ENCODE peak calls at places on chromosomes 16 and 17, in six cellular contexts. I is neuronal stem cell; L is Caki2; V is small intestine; N is lower lobe of right lung; Y is naive thymus-derived CD8-positive, alpha-beta T cell. F is an unnamed sample.

GRCh38 chr17:614637-615546 is 99.7 kb downstream of the VPS53 start:
- DNase-seq in L (no peak), V (no peak), I (no peak), Y (no peak), N (no peak), F (peak)

GRCh38 chr17:47952181-47953021 is 5.3 kb downstream of the PRR15L start:
- DNase-seq in N (no peak), L (no peak), V (peak), I (no peak), Y (no peak), F (peak)

GRCh38 chr17:10226930-10227695 is 28.7 kb upstream of the GAS7 start:
- DNase-seq in L (no peak), Y (peak), V (peak), N (peak), I (peak), F (peak)

GRCh38 chr17:82316651-82317393 is 586 bp downstream of the CD7 start:
- DNase-seq in Y (no peak), V (no peak), N (no peak), I (no peak), L (no peak), F (no peak)

GRCh38 chr17:56623383-56623782 is 29.9 kb downstream of the NOG start:
- DNase-seq in L (no peak), V (no peak), I (no peak), N (no peak), Y (no peak), F (no peak)

GRCh38 chr17:4938670-4939553 is 934 bp downstream of the SLC25A11 start:
- DNase-seq in I (no peak), N (no peak), V (peak), L (no peak), Y (no peak), F (peak)

GRCh38 chr16:49471038-49471727 is 97.6 kb downstream of the C16orf78 start:
- DNase-seq in I (no peak), Y (no peak), L (no peak), V (no peak), N (no peak), F (no peak)

GRCh38 chr17:12667299-12667958 is 1.7 kb downstream of the MYOCD start:
- DNase-seq in V (peak), L (peak), Y (no peak), I (peak), N (no peak), F (peak)

GRCh38 chr17:57915532-57915931 is 39.7 kb downstream of the CUEDC1 start:
- DNase-seq in Y (no peak), N (no peak), L (no peak), V (no peak), I (no peak), F (no peak)

GRCh38 chr16:54102888-54103866 is 183.4 kb downstream of the IRX3 start:
- DNase-seq in Y (no peak), N (no peak), V (no peak), I (no peak), L (no peak), F (no peak)

GRCh38 chr17:78650093-78650715 is 73.0 kb upstream of the DNAH17 start:
- DNase-seq in V (no peak), I (no peak), N (no peak), L (no peak), Y (no peak), F (no peak)

GRCh38 chr17:78779848-78780247 is 2.2 kb downstream of the CYTH1 start:
- DNase-seq in I (no peak), V (peak), L (no peak), Y (peak), N (no peak), F (peak)

GRCh38 chr17:29880031-29880430 is 50.0 kb downstream of the SSH2 start:
- DNase-seq in I (no peak), N (no peak), V (no peak), L (no peak), Y (no peak), F (no peak)

GRCh38 chr16:75052481-75053211 is 53.8 kb downstream of the ZNRF1 start:
- DNase-seq in I (no peak), L (no peak), N (no peak), Y (no peak), V (no peak), F (no peak)

GRCh38 chr17:31388770-31389672 is 2.5 kb upstream of the RAB11FIP4 start:
- DNase-seq in I (no peak), L (no peak), N (no peak), V (no peak), Y (peak), F (no peak)

GRCh38 chr17:78611636-78612035 is 34.4 kb upstream of the DNAH17 start:
- DNase-seq in N (no peak), I (no peak), Y (no peak), L (no peak), V (no peak), F (no peak)

GRCh38 chr17:55547027-55547670 is 35.9 kb upstream of the SMIM36 start:
- DNase-seq in Y (no peak), I (no peak), V (no peak), L (no peak), N (no peak), F (no peak)

GRCh38 chr16:52843386-52843785 is 209.3 kb downstream of the CHD9NB start:
- DNase-seq in Y (no peak), N (no peak), V (no peak), L (no peak), I (no peak), F (no peak)

GRCh38 chr16:84266451-84266850 is 26.6 kb upstream of the KCNG4 start:
- DNase-seq in N (no peak), V (peak), I (peak), L (peak), Y (no peak), F (peak)

GRCh38 chr17:70313450-70313849 is 144.1 kb downstream of the KCNJ2 start:
- DNase-seq in N (no peak), V (no peak), I (no peak), L (no peak), Y (no peak), F (no peak)

GRCh38 chr16:86093801-86094750 is 195.1 kb downstream of the IRF8 start:
- DNase-seq in I (no peak), V (no peak), Y (no peak), N (no peak), L (no peak), F (no peak)

GRCh38 chr17:50918933-50919296 is 52.8 kb upstream of the TOB1 start:
- DNase-seq in Y (no peak), I (no peak), V (peak), L (peak), N (no peak), F (peak)

GRCh38 chr17:752620-753219 is 656 bp upstream of the GEMIN4 start:
- DNase-seq in V (peak), L (no peak), N (peak), I (no peak), Y (peak), F (peak)

GRCh38 chr16:54816471-54816870 is 114.2 kb upstream of the IRX5 start:
- DNase-seq in L (no peak), Y (no peak), N (no peak), V (no peak), I (no peak), F (no peak)

GRCh38 chr16:30894540-30895368 is 877 bp upstream of the BCL7C start:
- DNase-seq in I (no peak), Y (no peak), N (no peak), L (no peak), V (no peak), F (no peak)

F was measured in kidney tubule cell.